ENCODE peak calls at places on chromosomes 16 and 17, in five cellular contexts. X is GM12891, W is K562, M is HCT116, K is breast epithelium. Q is an unnamed sample.
A peak's percentile ranks its signal among the peaks of the same experiment; 100 is the strongest.

GRCh38 chr17:75366432-75366831 is 39.0 kb downstream of the GRB2 start:
- DNase-seq in X (no peak), W (no peak), M (no peak), K (no peak), Q (no peak)

GRCh38 chr16:50570808-50571598 is 22.8 kb downstream of the NKD1 start:
- DNase-seq in X (no peak), W (no peak), M (no peak), K (no peak), Q (no peak)

GRCh38 chr16:7137560-7138330 is 194.9 kb upstream of the RBFOX1 start:
- DNase-seq in X (no peak), W (no peak), M (no peak), K (no peak), Q (no peak)

GRCh38 chr17:10729334-10730193 is at the start of gene TMEM220:
- DNase-seq in X (peak; percentile 37), W (no peak), M (no peak), K (peak; percentile 73), Q (peak; percentile 25)

GRCh38 chr16:82016964-82017363 is 5.7 kb upstream of the SDR42E1 start:
- DNase-seq in X (no peak), W (no peak), M (no peak), K (no peak), Q (no peak)

GRCh38 chr17:17053446-17054379 is 11.5 kb downstream of the MPRIP start:
- DNase-seq in X (no peak), W (no peak), M (no peak), K (peak; percentile 10), Q (no peak)

GRCh38 chr17:31753011-31753410 is 106.0 kb downstream of the COPRS start:
- DNase-seq in X (no peak), W (no peak), M (no peak), K (no peak), Q (no peak)

GRCh38 chr17:4195306-4195705 is 52.3 kb downstream of the CYB5D2 start:
- DNase-seq in X (no peak), W (no peak), M (no peak), K (no peak), Q (no peak)

GRCh38 chr16:27681681-27682080 is 131.7 kb downstream of the KATNIP start:
- DNase-seq in X (no peak), W (no peak), M (no peak), K (no peak), Q (no peak)

GRCh38 chr16:27678955-27679354 is 129.0 kb downstream of the KATNIP start:
- DNase-seq in X (no peak), W (no peak), M (no peak), K (no peak), Q (no peak)

GRCh38 chr16:27676807-27677206 is 126.9 kb downstream of the KATNIP start:
- DNase-seq in X (no peak), W (no peak), M (no peak), K (no peak), Q (no peak)

GRCh38 chr16:27679899-27680298 is 130.0 kb downstream of the KATNIP start:
- DNase-seq in X (no peak), W (no peak), M (no peak), K (no peak), Q (no peak)

DNA sequence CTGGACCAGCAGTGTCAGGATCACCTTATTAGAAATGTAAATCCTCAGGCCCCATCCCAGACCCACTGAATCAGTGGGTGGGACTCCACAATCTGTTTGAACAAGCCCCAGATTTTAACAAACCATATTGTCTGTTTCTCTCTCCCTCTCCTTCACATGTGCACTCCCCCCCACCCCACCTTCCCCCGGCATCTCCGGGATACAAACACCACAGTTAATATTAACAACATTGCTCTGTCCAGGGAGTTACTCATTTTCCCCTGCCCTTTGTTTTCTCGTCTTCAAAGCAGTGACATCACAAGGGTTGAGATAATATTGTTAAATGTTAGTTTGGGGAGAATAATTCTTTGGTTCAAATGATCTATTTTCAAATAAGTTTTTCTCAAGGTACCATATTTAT is 127.4 kb downstream of the KATNIP start:
- DNase-seq in X (no peak), W (no peak), M (no peak), K (no peak), Q (no peak)
- TF ChIP-seq POLR2AphosphoS5 in X (no peak), W (no peak), M (no peak), K (no peak), Q (no peak)

GRCh38 chr17:82000803-82001649 is 21.7 kb downstream of the CENPX start:
- DNase-seq in X (no peak), W (no peak), M (no peak), K (no peak), Q (no peak)

GRCh38 chr17:82005701-82006348 is 16.9 kb downstream of the CENPX start:
- DNase-seq in X (no peak), W (no peak), M (no peak), K (no peak), Q (no peak)

GRCh38 chr17:82001657-82002056 is 21.0 kb downstream of the CENPX start:
- DNase-seq in X (no peak), W (no peak), M (no peak), K (no peak), Q (no peak)

GRCh38 chr17:82004485-82005455 is 17.9 kb downstream of the CENPX start:
- DNase-seq in X (no peak), W (no peak), M (no peak), K (no peak), Q (no peak)

DNA sequence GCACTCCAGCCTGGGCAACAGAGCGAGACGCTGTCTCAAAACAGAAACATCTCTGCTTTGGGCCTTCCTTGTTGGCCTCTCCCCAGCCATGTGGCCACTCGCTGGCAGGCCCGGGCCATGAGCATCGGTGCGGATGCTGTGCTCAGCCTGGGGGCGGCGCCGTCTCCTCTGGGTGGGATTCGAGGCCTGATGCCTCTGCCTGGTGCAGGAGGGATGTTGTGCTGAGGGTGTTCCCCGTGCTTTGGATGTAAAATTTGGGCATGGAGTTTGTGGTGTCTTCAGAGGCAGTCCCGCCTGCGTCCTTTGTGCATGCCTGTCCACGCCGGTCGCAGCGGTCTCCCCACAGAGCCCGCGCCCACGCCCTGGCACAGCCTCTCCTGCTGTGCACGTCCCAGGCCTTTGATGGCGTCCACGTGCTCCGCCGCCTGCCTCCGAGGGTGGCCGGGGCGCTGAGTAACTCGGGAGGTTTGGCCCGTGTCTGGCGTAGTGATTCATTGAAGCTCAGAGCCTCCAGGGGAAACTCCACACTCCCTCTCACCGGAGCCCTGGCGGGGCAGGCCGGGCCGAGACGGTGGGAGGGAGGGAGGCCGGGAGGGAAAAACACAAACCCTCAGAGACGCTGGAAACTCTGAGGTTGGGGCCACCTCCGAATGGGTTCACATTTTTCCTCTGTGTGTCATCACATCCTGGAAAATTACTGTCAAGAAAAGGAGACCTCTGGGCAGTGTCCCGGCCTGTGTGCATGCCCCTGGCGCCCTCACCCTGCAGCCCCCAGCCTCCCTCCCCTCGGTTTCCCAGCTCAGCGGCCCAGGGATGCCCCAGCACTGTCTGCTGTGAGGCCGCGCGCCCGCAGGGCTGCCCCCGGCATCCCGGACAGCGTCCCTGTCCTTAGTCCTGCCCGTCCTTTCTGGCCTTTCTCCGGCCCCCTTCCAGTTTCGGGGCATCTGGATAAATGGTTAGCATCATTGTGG is 19.0 kb downstream of the CENPX start:
- DNase-seq in X (no peak), W (no peak), M (peak; percentile 84), K (peak; percentile 70), Q (no peak)
- TF ChIP-seq POLR2AphosphoS5 in X (no peak), W (no peak), M (peak; percentile 44), K (peak; percentile 10), Q (no peak)

GRCh38 chr17:78979780-78980623 is at the start of gene LGALS3BP:
- DNase-seq in X (no peak), W (no peak), M (peak; percentile 70), K (no peak), Q (no peak)
- TF ChIP-seq POLR2AphosphoS5 in X (no peak), W (no peak), M (peak; percentile 99), K (no peak), Q (no peak)

GRCh38 chr16:66873685-66874055 is 6.6 kb upstream of the PDP2 start:
- DNase-seq in X (no peak), W (no peak), M (no peak), K (no peak), Q (no peak)

GRCh38 chr16:66871840-66872239 is 8.5 kb upstream of the PDP2 start:
- DNase-seq in X (no peak), W (no peak), M (no peak), K (no peak), Q (no peak)

GRCh38 chr16:66872524-66872923 is 7.8 kb upstream of the PDP2 start:
- DNase-seq in X (no peak), W (no peak), M (no peak), K (no peak), Q (no peak)

GRCh38 chr16:66874079-66874775 is 6.1 kb upstream of the PDP2 start:
- DNase-seq in X (no peak), W (no peak), M (no peak), K (no peak), Q (no peak)

DNA sequence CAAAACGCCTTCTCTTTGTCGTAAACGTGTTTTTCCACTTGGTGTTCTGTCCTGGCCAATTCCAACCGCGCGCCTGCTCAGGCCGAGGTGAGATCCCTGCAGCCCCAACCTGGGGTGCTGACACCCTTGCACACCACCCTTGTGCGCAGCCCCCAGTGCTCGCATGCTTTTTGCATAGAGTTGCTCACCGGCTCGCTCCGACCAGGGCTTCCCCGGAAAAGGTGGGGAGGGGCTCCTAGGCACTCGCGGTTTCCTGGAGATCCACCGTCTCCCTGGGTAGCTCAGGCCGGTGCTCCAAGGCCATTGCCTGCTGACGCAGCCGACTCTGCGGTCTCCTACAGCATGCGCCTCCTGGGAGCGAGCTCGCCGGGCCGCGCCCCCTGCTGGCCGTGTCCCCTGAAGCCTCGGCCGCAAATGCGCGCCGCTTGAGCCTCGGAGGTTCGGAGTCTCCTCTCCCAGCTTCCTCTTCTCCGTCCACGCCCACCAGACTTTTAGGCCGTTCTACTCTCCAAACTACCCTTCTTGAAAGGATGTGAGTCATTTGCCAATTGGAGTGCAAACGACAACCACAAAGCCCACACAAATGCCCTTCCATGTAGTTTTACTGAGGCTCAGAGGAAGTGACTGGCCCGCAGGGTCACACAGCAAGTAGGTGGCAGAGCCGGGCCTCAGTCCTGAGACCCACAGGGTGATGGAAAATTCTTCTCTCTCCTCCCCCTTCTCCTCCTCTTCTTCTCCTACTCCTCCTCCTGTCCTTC is 7.2 kb upstream of the PDP2 start:
- DNase-seq in X (peak; percentile 84), W (peak; percentile 85), M (peak; percentile 89), K (peak; percentile 86), Q (peak; percentile 88)
- TF ChIP-seq POLR2AphosphoS5 in X (no peak), W (no peak), M (peak; percentile 67), K (peak; percentile 11), Q (no peak)

GRCh38 chr17:37745801-37746426 is 1.1 kb upstream of the HNF1B start:
- DNase-seq in X (no peak), W (no peak), M (no peak), K (no peak), Q (no peak)
- TF ChIP-seq POLR2AphosphoS5 in X (no peak), W (no peak), M (no peak), K (no peak), Q (no peak)